ENCODE peak calls at places on chromosome 20, in eight cellular contexts. I is stomach; Z is transverse colon; L is right lobe of liver; J is left ventricle myocardium inferior; S is caudate nucleus; M is naive thymus-derived CD4-positive, alpha-beta T cell; D is ovary. N is an unnamed sample.

GRCh38 chr20:12252793-12253192 is 335.1 kb downstream of the BTBD3 start:
- DNase-seq in Z (no peak), I (no peak), J (no peak), S (no peak), D (no peak), L (no peak), M (no peak), N (no peak)

GRCh38 chr20:7828437-7828836 is 111.8 kb downstream of the HAO1 start:
- DNase-seq in I (no peak), D (no peak), J (no peak), Z (no peak), L (no peak), M (no peak), S (no peak), N (no peak)

GRCh38 chr20:53922901-53923314 is 147.5 kb downstream of the BCAS1 start:
- DNase-seq in M (no peak), L (no peak), D (no peak), J (no peak), I (no peak), S (no peak), Z (peak), N (no peak)

GRCh38 chr20:8254911-8255582 is 123.0 kb downstream of the PLCB1 start:
- DNase-seq in J (no peak), Z (no peak), M (no peak), I (no peak), L (no peak), D (no peak), S (no peak), N (no peak)

GRCh38 chr20:11267131-11267761 is 593.4 kb upstream of the JAG1 start:
- DNase-seq in I (no peak), J (peak), L (no peak), Z (no peak), D (peak), S (no peak), M (no peak), N (no peak)

GRCh38 chr20:41139227-41140093 is 2.1 kb downstream of the PLCG1 start:
- DNase-seq in J (no peak), Z (peak), S (no peak), L (no peak), I (no peak), M (no peak), D (no peak), N (no peak)

GRCh38 chr20:60220655-60221054 is 262.4 kb downstream of the CDH26 start:
- DNase-seq in L (no peak), D (no peak), I (no peak), J (no peak), Z (no peak), S (no peak), M (no peak), N (no peak)

GRCh38 chr20:48364688-48365421 is 462.9 kb downstream of the PREX1 start:
- DNase-seq in M (no peak), I (no peak), D (no peak), L (no peak), J (no peak), Z (no peak), S (no peak), N (no peak)

GRCh38 chr20:44942264-44942973 is 17.8 kb downstream of the TOMM34 start:
- DNase-seq in L (no peak), I (no peak), M (no peak), D (peak), Z (no peak), J (no peak), S (no peak), N (no peak)

GRCh38 chr20:6611911-6612614 is 155.4 kb upstream of the BMP2 start:
- DNase-seq in I (no peak), J (no peak), D (no peak), L (no peak), Z (no peak), S (no peak), M (no peak), N (no peak)

GRCh38 chr20:36754656-36755222 is 8.8 kb upstream of the NDRG3 start:
- DNase-seq in S (no peak), M (no peak), Z (peak), D (peak), L (no peak), I (no peak), J (no peak), N (peak)

GRCh38 chr20:44819936-44820335 is 9.6 kb upstream of the RIMS4 start:
- DNase-seq in I (no peak), D (no peak), S (no peak), M (no peak), L (no peak), Z (no peak), J (no peak), N (no peak)

GRCh38 chr20:9974324-9974723 is 60.5 kb upstream of the ANKEF1 start:
- DNase-seq in I (no peak), J (no peak), D (no peak), L (no peak), M (no peak), S (no peak), Z (no peak), N (no peak)

GRCh38 chr20:44031001-44031574 is 116.4 kb downstream of the TOX2 start:
- DNase-seq in I (no peak), M (no peak), L (peak), Z (no peak), J (no peak), D (no peak), S (no peak), N (no peak)

GRCh38 chr20:57879437-57880115 is 169.8 kb upstream of the PMEPA1 start:
- DNase-seq in S (no peak), I (no peak), L (peak), J (peak), M (no peak), Z (no peak), D (no peak), N (no peak)

GRCh38 chr20:36050436-36051317 is 82.3 kb downstream of the CNBD2 start:
- DNase-seq in S (peak), M (peak), J (peak), Z (peak), I (peak), D (peak), L (peak), N (peak)

GRCh38 chr20:23629017-23629541 is 8.7 kb downstream of the CST3 start:
- DNase-seq in I (peak), M (no peak), L (no peak), D (no peak), J (peak), S (no peak), Z (peak), N (no peak)

GRCh38 chr20:57947421-57948176 is 237.8 kb upstream of the PMEPA1 start:
- DNase-seq in D (no peak), Z (no peak), M (no peak), J (peak), I (no peak), L (no peak), S (no peak), N (no peak)

GRCh38 chr20:20412750-20413149 is 44.8 kb downstream of the INSM1 start:
- DNase-seq in I (no peak), D (no peak), Z (no peak), J (no peak), S (no peak), L (no peak), M (no peak), N (no peak)

GRCh38 chr20:36303020-36303595 is 3.0 kb upstream of the DLGAP4 start:
- DNase-seq in D (no peak), Z (no peak), M (no peak), J (no peak), S (no peak), L (no peak), I (no peak), N (no peak)

GRCh38 chr20:12924126-12924525 is 84.6 kb upstream of the SPTLC3 start:
- DNase-seq in Z (no peak), I (no peak), J (no peak), D (no peak), L (no peak), M (no peak), S (no peak), N (no peak)

GRCh38 chr20:64051033-64051452 is 1.6 kb upstream of the SOX18 start:
- DNase-seq in M (no peak), S (no peak), D (no peak), Z (no peak), I (no peak), J (no peak), L (no peak), N (no peak)
- H3K27ac ChIP-seq in M (no peak), S (no peak), D (no peak), Z (peak), I (peak), J (peak), L (no peak), N (no peak)

GRCh38 chr20:62068997-62069396 is 3.3 kb upstream of the TAF4 start:
- DNase-seq in Z (peak), I (no peak), D (no peak), M (no peak), L (no peak), J (no peak), S (no peak), N (no peak)
- H3K27ac ChIP-seq in Z (peak), I (no peak), D (no peak), M (no peak), L (no peak), J (no peak), S (no peak), N (no peak)

DNA sequence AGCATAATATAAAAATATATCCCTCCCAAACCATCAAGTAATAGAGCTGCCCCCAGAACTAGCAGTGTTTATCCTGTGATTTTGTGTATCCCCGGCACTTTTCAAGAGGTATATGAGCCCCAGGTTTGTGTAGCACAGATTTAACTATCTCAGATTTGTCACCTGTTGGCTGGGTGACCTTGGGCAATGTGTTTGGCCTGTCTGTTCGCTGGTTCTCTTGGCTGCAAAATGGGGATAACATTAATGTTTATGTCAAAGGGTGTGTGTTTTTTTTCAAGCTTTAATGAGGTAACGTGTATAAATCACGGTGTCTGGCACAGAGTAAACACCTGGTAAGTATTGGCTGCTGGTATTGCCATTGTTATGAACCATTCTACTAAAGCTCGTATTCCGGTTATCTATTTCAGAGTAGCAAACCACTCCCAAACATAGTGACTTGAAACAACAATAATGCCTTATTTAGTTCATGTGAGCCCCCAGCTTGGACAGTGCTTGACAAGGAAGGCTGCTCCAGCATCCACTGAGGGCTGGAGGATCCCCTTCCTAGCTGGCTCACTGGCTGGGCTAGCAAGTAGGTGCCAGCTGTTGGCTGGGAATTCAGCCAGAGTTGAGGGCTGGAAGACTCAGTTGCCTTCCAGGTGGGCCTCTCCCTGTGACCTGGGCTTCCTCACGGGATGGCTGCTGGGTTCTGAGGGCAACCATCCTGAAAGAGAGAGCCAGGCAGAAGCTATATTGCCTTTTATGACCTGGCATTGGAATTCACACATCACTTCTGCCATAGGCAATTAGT is 36.2 kb downstream of the PDRG1 start:
- DNase-seq in D (no peak), J (no peak), S (no peak), I (no peak), L (no peak), M (no peak), Z (no peak), N (no peak)
- H3K27ac ChIP-seq in D (no peak), J (no peak), S (no peak), I (no peak), L (no peak), M (no peak), Z (no peak), N (no peak)

GRCh38 chr20:51818479-51819008 is 16.2 kb upstream of the SALL4 start:
- DNase-seq in I (no peak), J (no peak), M (no peak), L (no peak), D (no peak), S (no peak), Z (no peak), N (no peak)
- H3K27ac ChIP-seq in I (no peak), J (no peak), M (no peak), L (no peak), D (no peak), S (no peak), Z (no peak), N (no peak)

GRCh38 chr20:49770634-49771033 is 42.0 kb upstream of the SLC9A8 start:
- DNase-seq in I (no peak), Z (no peak), L (no peak), J (no peak), M (no peak), D (no peak), S (no peak), N (no peak)

GRCh38 chr20:49779972-49780371 is 32.7 kb upstream of the SLC9A8 start:
- DNase-seq in Z (no peak), M (no peak), J (no peak), L (no peak), I (no peak), S (no peak), D (no peak), N (no peak)

GRCh38 chr20:49775229-49775693 is 37.4 kb upstream of the SLC9A8 start:
- DNase-seq in I (peak), D (peak), M (no peak), L (no peak), S (no peak), Z (peak), J (no peak), N (no peak)
- H3K27ac ChIP-seq in I (peak), D (no peak), M (no peak), L (peak), S (no peak), Z (peak), J (peak), N (no peak)

GRCh38 chr20:45946149-45946970 is 11.9 kb downstream of the PCIF1 start:
- DNase-seq in M (no peak), L (peak), I (peak), Z (peak), S (no peak), J (no peak), D (peak), N (no peak)
- H3K27ac ChIP-seq in M (no peak), L (peak), I (no peak), Z (peak), S (peak), J (peak), D (peak), N (peak)

DNA sequence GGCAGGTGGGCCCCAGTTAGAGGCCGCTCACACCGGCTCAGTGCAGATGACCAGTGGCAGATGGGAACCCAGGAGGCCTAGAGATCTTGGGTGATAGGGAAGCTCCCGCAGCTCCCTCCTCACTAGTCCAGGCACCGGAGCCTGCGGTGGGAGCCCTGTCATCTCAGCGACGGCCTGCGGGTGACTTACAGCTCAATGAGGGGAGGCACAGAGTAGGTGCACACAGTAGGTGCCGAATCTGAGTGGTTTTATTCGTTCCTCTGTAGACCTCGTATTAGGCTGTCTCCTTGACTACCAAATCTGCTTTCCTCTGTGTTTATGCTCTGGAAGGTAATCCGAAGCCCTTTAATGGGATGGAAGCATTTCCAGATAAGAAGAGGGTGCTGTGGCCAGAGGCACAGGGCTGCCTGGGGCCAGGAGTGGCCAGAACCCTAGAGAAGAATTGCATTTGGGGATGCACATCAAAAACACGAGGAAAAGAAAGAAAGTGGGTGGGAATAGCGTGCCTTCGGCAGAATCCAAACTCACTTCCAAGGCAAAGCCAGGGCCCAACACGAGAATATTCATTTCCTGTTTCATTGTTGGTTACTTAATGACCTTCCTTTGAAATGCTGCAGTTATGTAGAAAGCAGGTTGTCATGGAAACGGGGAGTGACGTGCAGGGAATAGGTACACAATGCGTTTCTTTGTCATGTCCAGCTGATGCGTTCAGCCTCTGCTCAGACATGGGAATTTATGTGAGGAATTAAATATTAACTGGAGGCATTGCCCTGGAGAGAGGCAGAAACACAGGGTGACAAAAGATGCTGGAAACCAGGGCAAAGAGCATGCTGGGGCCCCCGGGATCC is 24.7 kb downstream of the MYT1 start:
- DNase-seq in D (no peak), S (no peak), M (no peak), J (no peak), L (no peak), I (no peak), Z (peak), N (no peak)
- H3K27ac ChIP-seq in D (no peak), S (no peak), M (no peak), J (no peak), L (no peak), I (no peak), Z (no peak), N (no peak)

DNA sequence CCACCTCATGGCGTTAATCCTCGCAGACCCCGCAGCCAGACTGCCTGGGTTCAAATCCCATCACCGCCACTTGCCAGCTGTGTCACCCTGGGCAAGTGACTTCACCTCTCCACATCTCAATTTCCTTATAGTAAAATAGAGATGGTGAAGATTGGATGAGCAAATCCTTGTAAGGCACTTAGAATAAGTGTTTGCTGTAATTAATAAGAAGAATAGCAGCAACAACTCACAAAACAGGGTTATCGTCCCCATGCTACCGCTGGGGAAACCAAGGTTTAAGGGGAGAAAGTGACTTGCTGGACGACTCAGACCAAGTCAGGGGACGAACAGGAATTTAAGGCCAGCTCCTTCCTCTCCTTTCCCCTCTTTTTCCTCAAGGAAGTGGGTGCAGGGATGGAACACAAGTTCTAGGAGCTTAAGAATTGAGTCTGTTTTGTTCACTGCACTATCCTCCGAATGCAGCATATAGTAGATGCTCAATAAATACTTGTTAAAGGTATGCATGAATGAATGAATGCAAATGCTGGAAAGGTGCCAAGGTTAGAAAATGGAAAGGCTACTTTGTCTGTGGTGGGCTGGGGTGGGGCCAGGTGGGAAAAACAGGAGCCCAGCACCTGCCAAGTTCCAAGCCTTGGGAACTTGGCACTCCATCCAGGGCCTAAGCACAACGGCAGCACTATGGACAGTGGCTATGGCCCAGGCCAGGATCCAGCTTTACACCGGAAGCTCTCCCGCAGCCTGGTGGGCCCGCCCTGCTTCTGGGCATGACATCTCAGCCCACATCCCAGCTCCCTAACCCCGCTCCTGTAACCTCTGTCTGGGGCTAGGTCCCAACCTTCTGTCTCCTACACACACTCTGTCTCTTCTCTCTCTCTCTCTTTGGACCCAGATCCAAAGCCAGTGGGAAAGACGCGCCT is 4.9 kb upstream of the CDH22 start:
- DNase-seq in J (no peak), Z (no peak), M (no peak), L (no peak), S (no peak), I (no peak), D (no peak), N (no peak)
- H3K27ac ChIP-seq in J (no peak), Z (no peak), M (no peak), L (no peak), S (no peak), I (no peak), D (no peak), N (no peak)

GRCh38 chr20:42549496-42549895 is 640.2 kb downstream of the PTPRT start:
- DNase-seq in I (no peak), J (no peak), S (no peak), M (no peak), L (no peak), Z (no peak), D (no peak), N (no peak)
- H3K27ac ChIP-seq in I (no peak), J (no peak), S (no peak), M (no peak), L (no peak), Z (no peak), D (no peak), N (no peak)

GRCh38 chr20:38133680-38134426 is 31.2 kb downstream of the TGM2 start:
- DNase-seq in J (no peak), Z (no peak), D (no peak), I (no peak), S (no peak), M (no peak), L (peak), N (no peak)

GRCh38 chr20:38135641-38136420 is 29.2 kb downstream of the TGM2 start:
- DNase-seq in D (no peak), I (no peak), M (no peak), Z (no peak), L (peak), S (no peak), J (no peak), N (no peak)

GRCh38 chr20:38136421-38137245 is 28.4 kb downstream of the TGM2 start:
- DNase-seq in L (peak), D (no peak), J (no peak), I (no peak), M (no peak), Z (no peak), S (no peak), N (no peak)

GRCh38 chr20:38132910-38133501 is 32.1 kb downstream of the TGM2 start:
- DNase-seq in J (no peak), D (no peak), Z (no peak), I (no peak), M (no peak), L (no peak), S (no peak), N (no peak)

DNA sequence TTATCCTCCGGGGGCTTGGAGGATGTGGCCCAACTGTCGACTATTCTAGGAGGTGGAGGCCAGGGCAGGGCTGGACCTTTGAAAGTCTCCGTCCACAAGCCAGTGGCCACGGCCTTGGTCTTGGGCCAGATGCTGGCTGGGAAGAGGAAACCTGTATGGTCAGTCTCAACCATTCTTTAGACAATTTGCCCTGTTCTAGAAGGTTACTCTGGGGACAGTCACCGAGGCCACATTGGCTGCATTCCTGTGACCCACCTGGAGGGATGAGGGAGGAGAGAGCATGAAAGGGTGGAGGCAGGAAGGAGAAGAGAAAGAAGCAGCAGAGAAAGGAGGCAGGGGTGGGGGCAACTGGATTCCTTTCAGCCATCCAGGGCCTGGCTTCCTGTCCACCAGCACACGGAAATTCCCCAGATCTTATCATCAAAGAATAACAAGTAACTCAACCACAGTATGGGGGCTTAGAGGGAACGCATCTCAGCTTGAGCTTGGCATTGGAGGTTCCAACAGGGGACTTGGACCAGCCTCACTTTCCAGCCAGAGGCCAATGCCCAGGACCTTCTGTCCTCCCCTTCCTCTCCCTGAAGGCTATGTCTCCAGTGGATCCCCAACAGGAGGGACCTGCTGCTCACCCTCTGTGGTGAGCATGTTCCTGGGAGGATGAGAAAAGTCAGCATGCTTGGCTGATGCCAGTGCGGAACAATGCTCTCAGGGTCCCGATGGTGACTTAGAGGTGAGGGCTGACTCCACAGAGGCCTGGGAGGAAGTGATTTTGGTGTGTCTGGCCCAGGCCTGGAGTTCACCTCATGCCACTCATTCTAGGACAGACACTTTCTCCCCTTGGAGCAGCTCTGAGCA is 30.4 kb downstream of the TGM2 start:
- DNase-seq in Z (no peak), L (peak), I (no peak), M (no peak), S (no peak), D (no peak), J (no peak), N (no peak)
- H3K27ac ChIP-seq in Z (peak), L (no peak), I (no peak), M (no peak), S (no peak), D (no peak), J (peak), N (no peak)